ENCODE peak calls at places on chromosomes 5 and 9, in four cellular contexts. One of them, this sample, is unnamed.

GRCh38 chr5:1420211-1421195 is 24.7 kb downstream of the SLC6A3 start:
- DNase-seq in left ventricle myocardium inferior: no peak
- DNase-seq in tibial artery: no peak
- DNase-seq in CD8-positive, alpha-beta T cell: no peak
- DNase-seq in this sample: peak; percentile 52

GRCh38 chr9:21994526-21994995 is at the start of gene CDKN2B-AS1:
- DNase-seq in left ventricle myocardium inferior: no peak
- DNase-seq in tibial artery: peak; percentile 47
- DNase-seq in CD8-positive, alpha-beta T cell: no peak
- DNase-seq in this sample: peak; percentile 80

GRCh38 chr9:78123808-78124207 is 92.2 kb upstream of the GNAQ start:
- DNase-seq in left ventricle myocardium inferior: no peak
- DNase-seq in tibial artery: no peak
- DNase-seq in CD8-positive, alpha-beta T cell: no peak
- DNase-seq in this sample: no peak

GRCh38 chr5:179829732-179830435 is 9.2 kb downstream of the SQSTM1 start:
- DNase-seq in left ventricle myocardium inferior: no peak
- DNase-seq in tibial artery: no peak
- DNase-seq in CD8-positive, alpha-beta T cell: no peak
- DNase-seq in this sample: no peak

GRCh38 chr9:123997665-123998277 is 13.8 kb upstream of the LHX2 start:
- DNase-seq in left ventricle myocardium inferior: peak; percentile 52
- DNase-seq in tibial artery: peak; percentile 51
- DNase-seq in CD8-positive, alpha-beta T cell: no peak
- DNase-seq in this sample: peak; percentile 75

GRCh38 chr5:141878771-141879759 is 855 bp upstream of the PCDH1 start:
- DNase-seq in left ventricle myocardium inferior: peak; percentile 86
- DNase-seq in tibial artery: peak; percentile 90
- DNase-seq in CD8-positive, alpha-beta T cell: peak; percentile 82
- DNase-seq in this sample: peak; percentile 94

GRCh38 chr9:136516191-136516654 is 29.6 kb downstream of the NOTCH1 start:
- DNase-seq in left ventricle myocardium inferior: no peak
- DNase-seq in tibial artery: no peak
- DNase-seq in CD8-positive, alpha-beta T cell: no peak
- DNase-seq in this sample: no peak

GRCh38 chr9:138102246-138103051 is 224.9 kb downstream of the CACNA1B start:
- DNase-seq in left ventricle myocardium inferior: no peak
- DNase-seq in tibial artery: no peak
- DNase-seq in CD8-positive, alpha-beta T cell: no peak
- DNase-seq in this sample: no peak

GRCh38 chr5:80141147-80141671 is 106.1 kb downstream of the THBS4 start:
- DNase-seq in left ventricle myocardium inferior: peak; percentile 89
- DNase-seq in tibial artery: peak; percentile 85
- DNase-seq in CD8-positive, alpha-beta T cell: no peak
- DNase-seq in this sample: peak; percentile 81

GRCh38 chr5:80141681-80142080 is 106.5 kb downstream of the THBS4 start:
- DNase-seq in left ventricle myocardium inferior: no peak
- DNase-seq in tibial artery: no peak
- DNase-seq in CD8-positive, alpha-beta T cell: no peak
- DNase-seq in this sample: no peak

GRCh38 chr5:80146036-80146435 is 109.8 kb downstream of the SERINC5 start:
- DNase-seq in left ventricle myocardium inferior: no peak
- DNase-seq in tibial artery: no peak
- DNase-seq in CD8-positive, alpha-beta T cell: no peak
- DNase-seq in this sample: no peak

GRCh38 chr5:80142996-80143395 is 107.8 kb downstream of the THBS4 start:
- DNase-seq in left ventricle myocardium inferior: no peak
- DNase-seq in tibial artery: no peak
- DNase-seq in CD8-positive, alpha-beta T cell: no peak
- DNase-seq in this sample: no peak

GRCh38 chr5:80143491-80143890 is 108.3 kb downstream of the THBS4 start:
- DNase-seq in left ventricle myocardium inferior: no peak
- DNase-seq in tibial artery: no peak
- DNase-seq in CD8-positive, alpha-beta T cell: no peak
- DNase-seq in this sample: no peak
- H3K27ac ChIP-seq in left ventricle myocardium inferior: peak overlapping the region; percentile 90
- H3K27ac ChIP-seq in tibial artery: peak overlapping the region; percentile 88
- H3K27ac ChIP-seq in CD8-positive, alpha-beta T cell: no peak overlapping the region
- H3K27ac ChIP-seq in this sample: no peak overlapping the region

DNA sequence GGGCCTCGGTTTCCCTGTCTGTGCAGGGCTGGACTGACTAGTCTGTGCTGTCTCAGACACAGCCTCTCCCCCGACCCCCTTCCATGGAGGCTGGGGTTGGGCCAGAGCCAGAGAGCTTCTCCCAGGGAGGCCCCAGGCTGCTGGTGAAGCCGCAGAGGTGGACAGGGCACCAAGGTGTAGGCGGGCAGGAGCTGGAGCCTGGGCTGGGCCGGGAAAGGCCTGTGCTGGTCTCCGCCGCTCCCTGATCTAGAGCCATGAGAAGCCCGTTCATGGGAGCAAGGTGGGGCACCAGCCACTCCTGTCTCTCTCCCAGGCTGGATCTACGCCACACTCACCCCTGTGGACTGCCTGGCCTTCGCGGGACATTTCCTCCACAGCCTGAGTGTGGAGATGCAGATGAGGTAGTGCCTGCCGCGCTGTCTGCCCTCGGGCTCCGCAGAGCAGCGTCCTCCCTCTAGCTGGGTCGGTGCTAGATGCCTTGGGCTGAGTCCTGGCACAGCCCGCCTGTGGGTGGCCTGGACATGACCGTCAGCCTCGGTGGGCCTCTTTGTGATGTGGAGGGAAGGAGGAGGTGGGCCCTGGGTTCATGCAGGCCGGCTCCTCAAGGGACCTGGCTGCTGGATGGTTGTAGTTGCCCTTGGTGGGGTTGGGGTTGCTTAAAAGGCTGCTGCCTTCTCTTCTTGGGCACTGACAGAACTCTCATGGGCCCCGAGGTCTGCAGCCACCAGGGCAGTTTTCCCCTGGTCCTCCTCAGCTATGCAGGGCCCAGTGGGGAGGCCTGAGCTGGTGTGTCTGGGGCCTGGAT is 79.4 kb downstream of the PHF2 start:
- DNase-seq in left ventricle myocardium inferior: peak; percentile 11
- DNase-seq in tibial artery: no peak
- DNase-seq in CD8-positive, alpha-beta T cell: no peak
- DNase-seq in this sample: peak; percentile 57
- H3K36me3 ChIP-seq in left ventricle myocardium inferior: peaks cover 93% of the 10 kb centered on the region
- H3K36me3 ChIP-seq in tibial artery: peaks cover 94% of the 10 kb centered on the region
- H3K36me3 ChIP-seq in CD8-positive, alpha-beta T cell: peaks cover 31% of the 10 kb centered on the region
- H3K36me3 ChIP-seq in this sample: peaks cover 2% of the 10 kb centered on the region

GRCh38 chr5:160466889-160467554 is 45.4 kb downstream of the PTTG1 start:
- DNase-seq in left ventricle myocardium inferior: no peak
- DNase-seq in tibial artery: no peak
- DNase-seq in CD8-positive, alpha-beta T cell: no peak
- DNase-seq in this sample: no peak

GRCh38 chr5:160468576-160468975 is 46.9 kb downstream of the PTTG1 start:
- DNase-seq in left ventricle myocardium inferior: no peak
- DNase-seq in tibial artery: no peak
- DNase-seq in CD8-positive, alpha-beta T cell: no peak
- DNase-seq in this sample: no peak

GRCh38 chr5:160466121-160466520 is 44.5 kb downstream of the PTTG1 start:
- DNase-seq in left ventricle myocardium inferior: no peak
- DNase-seq in tibial artery: no peak
- DNase-seq in CD8-positive, alpha-beta T cell: no peak
- DNase-seq in this sample: no peak

GRCh38 chr5:160469156-160470144 is 47.8 kb downstream of the PTTG1 start:
- DNase-seq in left ventricle myocardium inferior: no peak
- DNase-seq in tibial artery: no peak
- DNase-seq in CD8-positive, alpha-beta T cell: no peak
- DNase-seq in this sample: no peak

GRCh38 chr5:160467555-160468418 is 46.1 kb downstream of the PTTG1 start:
- DNase-seq in left ventricle myocardium inferior: peak; percentile 71
- DNase-seq in tibial artery: peak; percentile 72
- DNase-seq in CD8-positive, alpha-beta T cell: peak; percentile 63
- DNase-seq in this sample: peak; percentile 89
- H3K27ac ChIP-seq in left ventricle myocardium inferior: peak overlapping the region; percentile 79
- H3K27ac ChIP-seq in tibial artery: peak overlapping the region; percentile 15
- H3K27ac ChIP-seq in CD8-positive, alpha-beta T cell: peak overlapping the region; percentile 44
- H3K27ac ChIP-seq in this sample: no peak overlapping the region

GRCh38 chr9:37522971-37523370 is 37.2 kb downstream of the POLR1E start:
- DNase-seq in left ventricle myocardium inferior: no peak
- DNase-seq in tibial artery: no peak
- DNase-seq in CD8-positive, alpha-beta T cell: no peak
- DNase-seq in this sample: no peak
- H3K36me3 ChIP-seq in left ventricle myocardium inferior: peaks cover 84% of the 10 kb centered on the region
- H3K36me3 ChIP-seq in tibial artery: peaks cover 68% of the 10 kb centered on the region
- H3K36me3 ChIP-seq in CD8-positive, alpha-beta T cell: no peaks in the 10 kb centered on the region
- H3K36me3 ChIP-seq in this sample: peaks cover 4% of the 10 kb centered on the region

GRCh38 chr9:16825971-16826370 is 44.5 kb downstream of the BNC2 start:
- DNase-seq in left ventricle myocardium inferior: no peak
- DNase-seq in tibial artery: no peak
- DNase-seq in CD8-positive, alpha-beta T cell: no peak
- DNase-seq in this sample: no peak

GRCh38 chr9:16828335-16829281 is 41.9 kb downstream of the BNC2 start:
- DNase-seq in left ventricle myocardium inferior: peak; percentile 49
- DNase-seq in tibial artery: peak; percentile 29
- DNase-seq in CD8-positive, alpha-beta T cell: no peak
- DNase-seq in this sample: peak; percentile 76

GRCh38 chr9:16825364-16825763 is 45.1 kb downstream of the BNC2 start:
- DNase-seq in left ventricle myocardium inferior: no peak
- DNase-seq in tibial artery: no peak
- DNase-seq in CD8-positive, alpha-beta T cell: no peak
- DNase-seq in this sample: no peak

GRCh38 chr9:16821344-16821743 is 49.1 kb downstream of the BNC2 start:
- DNase-seq in left ventricle myocardium inferior: no peak
- DNase-seq in tibial artery: no peak
- DNase-seq in CD8-positive, alpha-beta T cell: no peak
- DNase-seq in this sample: no peak

GRCh38 chr9:16824545-16825041 is 45.9 kb downstream of the BNC2 start:
- DNase-seq in left ventricle myocardium inferior: no peak
- DNase-seq in tibial artery: no peak
- DNase-seq in CD8-positive, alpha-beta T cell: no peak
- DNase-seq in this sample: no peak
- H3K27ac ChIP-seq in left ventricle myocardium inferior: peak overlapping the region; percentile 8
- H3K27ac ChIP-seq in tibial artery: no peak overlapping the region
- H3K27ac ChIP-seq in CD8-positive, alpha-beta T cell: no peak overlapping the region
- H3K27ac ChIP-seq in this sample: no peak overlapping the region

DNA sequence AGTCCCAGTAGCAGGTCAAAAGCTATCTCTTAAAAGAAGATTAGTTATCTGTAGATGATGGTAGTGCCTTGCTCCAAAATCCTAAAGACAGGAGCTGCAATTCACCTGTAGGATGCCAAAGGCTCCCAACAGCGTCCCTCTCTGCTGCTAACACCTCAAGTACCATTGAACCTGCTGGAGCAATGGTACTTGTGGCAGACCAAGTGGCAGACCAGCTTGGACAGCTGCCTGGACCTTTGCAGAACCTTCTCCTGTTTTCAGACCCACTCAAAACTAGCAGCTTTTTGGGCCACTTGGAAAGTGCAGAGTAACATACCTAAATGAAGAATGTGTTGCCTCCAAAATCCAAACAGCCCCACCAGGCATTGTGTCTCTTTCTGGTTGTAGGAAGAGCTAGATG is 6.9 kb upstream of the CCDC180 start:
- DNase-seq in left ventricle myocardium inferior: no peak
- DNase-seq in tibial artery: no peak
- DNase-seq in CD8-positive, alpha-beta T cell: no peak
- DNase-seq in this sample: no peak
- H3K36me3 ChIP-seq in left ventricle myocardium inferior: peaks cover 8% of the 10 kb centered on the region
- H3K36me3 ChIP-seq in tibial artery: no peaks in the 10 kb centered on the region
- H3K36me3 ChIP-seq in CD8-positive, alpha-beta T cell: no peaks in the 10 kb centered on the region
- H3K36me3 ChIP-seq in this sample: no peaks in the 10 kb centered on the region

GRCh38 chr9:34310205-34310604 is 18.9 kb downstream of the KIF24 start:
- DNase-seq in left ventricle myocardium inferior: no peak
- DNase-seq in tibial artery: no peak
- DNase-seq in CD8-positive, alpha-beta T cell: no peak
- DNase-seq in this sample: no peak
- H3K27ac ChIP-seq in left ventricle myocardium inferior: no peak overlapping the region
- H3K27ac ChIP-seq in tibial artery: no peak overlapping the region
- H3K27ac ChIP-seq in CD8-positive, alpha-beta T cell: no peak overlapping the region
- H3K27ac ChIP-seq in this sample: no peak overlapping the region

DNA sequence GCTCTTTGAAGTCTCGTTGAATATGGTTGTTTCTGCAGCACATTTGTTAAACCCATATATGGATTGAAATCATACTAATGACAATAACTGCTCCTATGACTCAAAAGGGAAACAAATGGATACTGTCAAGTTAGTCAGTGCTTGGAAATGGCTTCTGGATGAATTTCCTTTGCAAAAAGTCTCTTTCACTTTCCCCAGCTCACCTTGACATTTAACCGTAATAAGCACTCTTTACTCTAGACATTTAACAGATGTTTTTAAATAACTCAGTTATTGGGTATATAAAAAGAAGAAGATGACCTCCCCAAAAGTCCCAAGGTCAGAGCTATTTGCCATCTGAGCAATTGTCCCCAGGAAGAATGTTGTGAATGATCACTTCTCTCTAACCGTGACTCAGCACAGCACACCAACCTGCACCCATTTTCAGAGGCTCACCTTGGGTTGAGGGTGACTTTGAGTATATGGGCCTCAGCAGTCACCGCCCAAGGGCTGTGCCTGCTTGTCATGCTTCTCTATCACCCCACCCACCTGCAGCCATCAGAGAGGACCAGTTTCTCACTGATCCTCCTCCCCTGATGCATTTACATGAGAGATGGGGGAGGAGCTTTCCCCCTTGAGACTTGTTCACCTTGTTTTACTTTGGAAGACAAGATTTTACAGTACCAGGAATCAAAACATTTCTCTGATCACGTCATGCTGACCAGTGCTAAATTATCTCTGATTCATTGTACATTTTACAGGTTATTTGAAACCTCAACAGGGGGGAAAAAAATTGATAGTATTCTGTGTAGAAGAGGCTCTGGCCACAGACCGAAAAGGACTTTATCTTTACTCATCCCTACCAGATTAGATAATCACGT is 133.7 kb downstream of the GRIA1 start:
- DNase-seq in left ventricle myocardium inferior: no peak
- DNase-seq in tibial artery: no peak
- DNase-seq in CD8-positive, alpha-beta T cell: no peak
- DNase-seq in this sample: no peak
- H3K36me3 ChIP-seq in left ventricle myocardium inferior: no peaks in the 10 kb centered on the region
- H3K36me3 ChIP-seq in tibial artery: no peaks in the 10 kb centered on the region
- H3K36me3 ChIP-seq in CD8-positive, alpha-beta T cell: no peaks in the 10 kb centered on the region
- H3K36me3 ChIP-seq in this sample: no peaks in the 10 kb centered on the region

DNA sequence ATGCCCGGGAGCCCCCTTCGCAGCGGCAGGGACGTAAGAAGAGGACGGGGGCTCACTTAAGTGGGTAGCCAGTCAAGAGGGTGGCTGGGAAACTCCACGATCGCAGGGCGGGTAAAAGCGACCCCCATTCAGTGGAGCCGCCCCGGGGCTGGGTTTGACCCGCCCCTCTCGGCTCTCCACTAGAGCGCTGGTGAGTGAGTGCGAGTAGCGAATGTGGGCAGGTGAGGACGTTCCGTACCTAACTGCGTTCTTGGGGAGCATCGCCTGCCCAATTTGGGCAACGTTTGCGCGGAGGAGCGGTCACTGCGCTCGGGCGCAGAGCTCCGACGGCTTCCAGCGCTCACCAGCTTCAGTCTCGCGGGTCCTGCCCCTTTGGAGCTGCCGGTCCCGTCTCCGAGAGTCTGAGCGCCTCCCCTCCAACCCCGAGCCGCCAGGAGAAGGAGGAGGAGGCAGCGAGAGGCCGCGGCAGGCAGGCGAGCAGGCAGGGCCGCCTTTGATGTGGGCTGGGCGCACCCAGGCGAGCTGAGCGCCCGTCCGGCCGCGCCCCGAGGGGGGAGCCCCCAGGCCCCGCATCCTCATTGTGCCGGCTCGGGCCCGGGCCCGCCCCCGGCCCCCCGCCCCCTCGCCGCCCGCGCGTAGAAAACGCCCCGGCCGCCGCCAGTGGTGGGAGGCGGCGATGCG is at the start of gene FGF18:
- DNase-seq in left ventricle myocardium inferior: peak; percentile 62
- DNase-seq in tibial artery: peak; percentile 48
- DNase-seq in CD8-positive, alpha-beta T cell: no peak
- DNase-seq in this sample: peak; percentile 86
- H3K27ac ChIP-seq in left ventricle myocardium inferior: peak within 1 kb of the TSS; percentile 89
- H3K27ac ChIP-seq in tibial artery: peak within 1 kb of the TSS; percentile 10
- H3K27ac ChIP-seq in CD8-positive, alpha-beta T cell: no peak within 1 kb of the TSS
- H3K27ac ChIP-seq in this sample: no peak within 1 kb of the TSS

This sample was measured in aorta.